ENCODE peak calls at places on chromosomes 3 and 15, in seven cellular contexts. One of them, this sample, is unnamed.

GRCh38 chr3:11570251-11570650 is 73.5 kb downstream of the VGLL4 start:
- DNase-seq in anterior cingulate cortex: no peak
- DNase-seq in astrocyte of the spinal cord: no peak
- DNase-seq in upper lobe of right lung: no peak
- DNase-seq in M059J: no peak
- DNase-seq in HT-29: no peak
- DNase-seq in NCI-H524: no peak
- DNase-seq in this sample: no peak

GRCh38 chr3:100893108-100893507 is 100.1 kb downstream of the ABI3BP start:
- DNase-seq in anterior cingulate cortex: no peak
- DNase-seq in astrocyte of the spinal cord: no peak
- DNase-seq in upper lobe of right lung: no peak
- DNase-seq in M059J: no peak
- DNase-seq in HT-29: no peak
- DNase-seq in NCI-H524: no peak
- DNase-seq in this sample: no peak

GRCh38 chr15:53209396-53210042 is 419.4 kb upstream of the ONECUT1 start:
- DNase-seq in anterior cingulate cortex: no peak
- DNase-seq in astrocyte of the spinal cord: no peak
- DNase-seq in upper lobe of right lung: no peak
- DNase-seq in M059J: peak
- DNase-seq in HT-29: no peak
- DNase-seq in NCI-H524: no peak
- DNase-seq in this sample: no peak

GRCh38 chr3:11077466-11077865 is 76.8 kb upstream of the HRH1 start:
- DNase-seq in anterior cingulate cortex: no peak
- DNase-seq in astrocyte of the spinal cord: no peak
- DNase-seq in upper lobe of right lung: no peak
- DNase-seq in M059J: no peak
- DNase-seq in HT-29: no peak
- DNase-seq in NCI-H524: no peak
- DNase-seq in this sample: no peak

GRCh38 chr15:67066041-67067021 is 929 bp downstream of the SMAD3 start:
- DNase-seq in anterior cingulate cortex: no peak
- DNase-seq in astrocyte of the spinal cord: no peak
- DNase-seq in upper lobe of right lung: no peak
- DNase-seq in M059J: no peak
- DNase-seq in HT-29: peak
- DNase-seq in NCI-H524: no peak
- DNase-seq in this sample: no peak

GRCh38 chr3:48026098-48026497 is 9.9 kb upstream of the MAP4 start:
- DNase-seq in anterior cingulate cortex: no peak
- DNase-seq in astrocyte of the spinal cord: no peak
- DNase-seq in upper lobe of right lung: no peak
- DNase-seq in M059J: no peak
- DNase-seq in HT-29: no peak
- DNase-seq in NCI-H524: no peak
- DNase-seq in this sample: no peak

GRCh38 chr3:56812749-56813655 is 11.3 kb upstream of the ARHGEF3 start:
- DNase-seq in anterior cingulate cortex: no peak
- DNase-seq in astrocyte of the spinal cord: peak
- DNase-seq in upper lobe of right lung: no peak
- DNase-seq in M059J: peak
- DNase-seq in HT-29: no peak
- DNase-seq in NCI-H524: no peak
- DNase-seq in this sample: no peak

GRCh38 chr3:123138819-123139517 is 62.8 kb upstream of the SEC22A start:
- DNase-seq in anterior cingulate cortex: no peak
- DNase-seq in astrocyte of the spinal cord: no peak
- DNase-seq in upper lobe of right lung: peak
- DNase-seq in M059J: no peak
- DNase-seq in HT-29: no peak
- DNase-seq in NCI-H524: no peak
- DNase-seq in this sample: no peak

GRCh38 chr3:149284034-149284433 is 49.4 kb downstream of the TM4SF18 start:
- DNase-seq in anterior cingulate cortex: no peak
- DNase-seq in astrocyte of the spinal cord: no peak
- DNase-seq in upper lobe of right lung: no peak
- DNase-seq in M059J: no peak
- DNase-seq in HT-29: no peak
- DNase-seq in NCI-H524: no peak
- DNase-seq in this sample: no peak

GRCh38 chr3:15633159-15633558 is 31.6 kb downstream of the BTD start:
- DNase-seq in anterior cingulate cortex: no peak
- DNase-seq in astrocyte of the spinal cord: no peak
- DNase-seq in upper lobe of right lung: no peak
- DNase-seq in M059J: peak
- DNase-seq in HT-29: no peak
- DNase-seq in NCI-H524: no peak
- DNase-seq in this sample: no peak

GRCh38 chr3:107209302-107210060 is 167.8 kb upstream of the CCDC54 start:
- DNase-seq in anterior cingulate cortex: no peak
- DNase-seq in astrocyte of the spinal cord: no peak
- DNase-seq in upper lobe of right lung: no peak
- DNase-seq in M059J: no peak
- DNase-seq in HT-29: no peak
- DNase-seq in NCI-H524: no peak
- DNase-seq in this sample: no peak

GRCh38 chr3:183159319-183159718 is 3.2 kb downstream of the LAMP3 start:
- DNase-seq in anterior cingulate cortex: no peak
- DNase-seq in astrocyte of the spinal cord: no peak
- DNase-seq in upper lobe of right lung: no peak
- DNase-seq in M059J: no peak
- DNase-seq in HT-29: peak
- DNase-seq in NCI-H524: no peak
- DNase-seq in this sample: no peak

GRCh38 chr3:172627057-172627809 is 83.6 kb downstream of the NCEH1 start:
- DNase-seq in anterior cingulate cortex: no peak
- DNase-seq in astrocyte of the spinal cord: peak
- DNase-seq in upper lobe of right lung: no peak
- DNase-seq in M059J: peak
- DNase-seq in HT-29: no peak
- DNase-seq in NCI-H524: no peak
- DNase-seq in this sample: no peak

GRCh38 chr15:85551221-85551832 is 170.9 kb downstream of the AKAP13 start:
- DNase-seq in anterior cingulate cortex: no peak
- DNase-seq in astrocyte of the spinal cord: no peak
- DNase-seq in upper lobe of right lung: no peak
- DNase-seq in M059J: peak
- DNase-seq in HT-29: no peak
- DNase-seq in NCI-H524: no peak
- DNase-seq in this sample: no peak

GRCh38 chr15:51368751-51369450 is 27.4 kb downstream of the GLDN start:
- DNase-seq in anterior cingulate cortex: no peak
- DNase-seq in astrocyte of the spinal cord: peak
- DNase-seq in upper lobe of right lung: no peak
- DNase-seq in M059J: peak
- DNase-seq in HT-29: peak
- DNase-seq in NCI-H524: no peak
- DNase-seq in this sample: no peak

GRCh38 chr3:141646760-141647561 is 91.1 kb upstream of the RNF7 start:
- DNase-seq in anterior cingulate cortex: no peak
- DNase-seq in astrocyte of the spinal cord: peak
- DNase-seq in upper lobe of right lung: no peak
- DNase-seq in M059J: peak
- DNase-seq in HT-29: peak
- DNase-seq in NCI-H524: peak
- DNase-seq in this sample: no peak

GRCh38 chr3:185606191-185606590 is 20.1 kb downstream of the SENP2 start:
- DNase-seq in anterior cingulate cortex: no peak
- DNase-seq in astrocyte of the spinal cord: no peak
- DNase-seq in upper lobe of right lung: no peak
- DNase-seq in M059J: no peak
- DNase-seq in HT-29: no peak
- DNase-seq in NCI-H524: no peak
- DNase-seq in this sample: no peak

GRCh38 chr15:31060429-31061140 is 40.9 kb downstream of the TRPM1 start:
- DNase-seq in anterior cingulate cortex: no peak
- DNase-seq in astrocyte of the spinal cord: no peak
- DNase-seq in upper lobe of right lung: no peak
- DNase-seq in M059J: no peak
- DNase-seq in HT-29: no peak
- DNase-seq in NCI-H524: no peak
- DNase-seq in this sample: no peak

GRCh38 chr3:193620055-193620454 is 27.0 kb downstream of the OPA1 start:
- DNase-seq in anterior cingulate cortex: no peak
- DNase-seq in astrocyte of the spinal cord: no peak
- DNase-seq in upper lobe of right lung: no peak
- DNase-seq in M059J: no peak
- DNase-seq in HT-29: no peak
- DNase-seq in NCI-H524: no peak
- DNase-seq in this sample: no peak

GRCh38 chr3:144763878-144764454 is 792.3 kb downstream of the DIPK2A start:
- DNase-seq in anterior cingulate cortex: no peak
- DNase-seq in astrocyte of the spinal cord: peak
- DNase-seq in upper lobe of right lung: no peak
- DNase-seq in M059J: peak
- DNase-seq in HT-29: no peak
- DNase-seq in NCI-H524: no peak
- DNase-seq in this sample: no peak

GRCh38 chr3:169256027-169256426 is 407.5 kb downstream of the MECOM start:
- DNase-seq in anterior cingulate cortex: no peak
- DNase-seq in astrocyte of the spinal cord: no peak
- DNase-seq in upper lobe of right lung: no peak
- DNase-seq in M059J: no peak
- DNase-seq in HT-29: no peak
- DNase-seq in NCI-H524: no peak
- DNase-seq in this sample: no peak

GRCh38 chr3:187318819-187319616 is 27.5 kb upstream of the MASP1 start:
- DNase-seq in anterior cingulate cortex: no peak
- DNase-seq in astrocyte of the spinal cord: peak
- DNase-seq in upper lobe of right lung: no peak
- DNase-seq in M059J: peak
- DNase-seq in HT-29: peak
- DNase-seq in NCI-H524: peak
- DNase-seq in this sample: peak

GRCh38 chr3:187919018-187919417 is 173.8 kb upstream of the BCL6 start:
- DNase-seq in anterior cingulate cortex: no peak
- DNase-seq in astrocyte of the spinal cord: no peak
- DNase-seq in upper lobe of right lung: no peak
- DNase-seq in M059J: no peak
- DNase-seq in HT-29: no peak
- DNase-seq in NCI-H524: no peak
- DNase-seq in this sample: no peak

GRCh38 chr3:56484096-56484495 is 15.8 kb upstream of the ERC2 start:
- DNase-seq in anterior cingulate cortex: no peak
- DNase-seq in astrocyte of the spinal cord: no peak
- DNase-seq in upper lobe of right lung: no peak
- DNase-seq in M059J: no peak
- DNase-seq in HT-29: no peak
- DNase-seq in NCI-H524: peak
- DNase-seq in this sample: no peak

GRCh38 chr3:151156618-151157216 is 46.3 kb downstream of the GPR171 start:
- DNase-seq in anterior cingulate cortex: no peak
- DNase-seq in astrocyte of the spinal cord: peak
- DNase-seq in upper lobe of right lung: no peak
- DNase-seq in M059J: peak
- DNase-seq in HT-29: peak
- DNase-seq in NCI-H524: peak
- DNase-seq in this sample: peak

GRCh38 chr15:85725019-85725418 is 69.7 kb downstream of the KLHL25 start:
- DNase-seq in anterior cingulate cortex: no peak
- DNase-seq in astrocyte of the spinal cord: peak
- DNase-seq in upper lobe of right lung: no peak
- DNase-seq in M059J: no peak
- DNase-seq in HT-29: no peak
- DNase-seq in NCI-H524: no peak
- DNase-seq in this sample: no peak

GRCh38 chr3:68861521-68861920 is 70.8 kb downstream of the TAFA4 start:
- DNase-seq in anterior cingulate cortex: no peak
- DNase-seq in astrocyte of the spinal cord: no peak
- DNase-seq in upper lobe of right lung: no peak
- DNase-seq in M059J: no peak
- DNase-seq in HT-29: no peak
- DNase-seq in NCI-H524: no peak
- DNase-seq in this sample: no peak

GRCh38 chr3:13378155-13378554 is 42.0 kb downstream of the NUP210 start:
- DNase-seq in anterior cingulate cortex: no peak
- DNase-seq in astrocyte of the spinal cord: peak
- DNase-seq in upper lobe of right lung: no peak
- DNase-seq in M059J: peak
- DNase-seq in HT-29: no peak
- DNase-seq in NCI-H524: no peak
- DNase-seq in this sample: no peak